ENCODE peak calls at places on chromosomes 2 and 18, in eight cellular contexts. One of them, this sample, is unnamed.

GRCh38 chr2:120765911-120766757 is 30.5 kb downstream of the GLI2 start:
- DNase-seq in HCT116: no peak
- DNase-seq in stimulated activated naive CD8-positive, alpha-beta T cell treated with anti-CD3 and anti-CD28 coated beads, Interleukin-15, Interleukin-2, amounts not matched to agents 100 U/mL and 50 U/mL, for 24 hours: no peak
- DNase-seq in ELR: peak
- DNase-seq in C1 segment of cervical spinal cord: no peak
- DNase-seq in esophagus squamous epithelium: no peak
- DNase-seq in mucosa of gallbladder: peak
- DNase-seq in neural progenitor cell: peak
- DNase-seq in this sample: no peak

GRCh38 chr2:73091696-73092095 is 20.2 kb upstream of the SFXN5 start:
- DNase-seq in HCT116: no peak
- DNase-seq in stimulated activated naive CD8-positive, alpha-beta T cell treated with anti-CD3 and anti-CD28 coated beads, Interleukin-15, Interleukin-2, amounts not matched to agents 100 U/mL and 50 U/mL, for 24 hours: no peak
- DNase-seq in ELR: no peak
- DNase-seq in C1 segment of cervical spinal cord: no peak
- DNase-seq in esophagus squamous epithelium: no peak
- DNase-seq in mucosa of gallbladder: no peak
- DNase-seq in neural progenitor cell: no peak
- DNase-seq in this sample: no peak

GRCh38 chr2:13046557-13047165 is 329.9 kb downstream of the TRIB2 start:
- DNase-seq in HCT116: peak
- DNase-seq in stimulated activated naive CD8-positive, alpha-beta T cell treated with anti-CD3 and anti-CD28 coated beads, Interleukin-15, Interleukin-2, amounts not matched to agents 100 U/mL and 50 U/mL, for 24 hours: no peak
- DNase-seq in ELR: peak
- DNase-seq in C1 segment of cervical spinal cord: no peak
- DNase-seq in esophagus squamous epithelium: no peak
- DNase-seq in mucosa of gallbladder: no peak
- DNase-seq in neural progenitor cell: no peak
- DNase-seq in this sample: no peak

GRCh38 chr18:70373062-70373519 is 84.2 kb downstream of the SOCS6 start:
- DNase-seq in HCT116: peak
- DNase-seq in stimulated activated naive CD8-positive, alpha-beta T cell treated with anti-CD3 and anti-CD28 coated beads, Interleukin-15, Interleukin-2, amounts not matched to agents 100 U/mL and 50 U/mL, for 24 hours: no peak
- DNase-seq in ELR: peak
- DNase-seq in C1 segment of cervical spinal cord: no peak
- DNase-seq in esophagus squamous epithelium: no peak
- DNase-seq in mucosa of gallbladder: no peak
- DNase-seq in neural progenitor cell: no peak
- DNase-seq in this sample: no peak

GRCh38 chr18:10201655-10202054 is 252.8 kb upstream of the APCDD1 start:
- DNase-seq in HCT116: no peak
- DNase-seq in stimulated activated naive CD8-positive, alpha-beta T cell treated with anti-CD3 and anti-CD28 coated beads, Interleukin-15, Interleukin-2, amounts not matched to agents 100 U/mL and 50 U/mL, for 24 hours: no peak
- DNase-seq in ELR: no peak
- DNase-seq in C1 segment of cervical spinal cord: no peak
- DNase-seq in esophagus squamous epithelium: no peak
- DNase-seq in mucosa of gallbladder: no peak
- DNase-seq in neural progenitor cell: no peak
- DNase-seq in this sample: no peak

GRCh38 chr2:218892693-218893348 is 12.2 kb downstream of the WNT10A start:
- DNase-seq in HCT116: peak
- DNase-seq in stimulated activated naive CD8-positive, alpha-beta T cell treated with anti-CD3 and anti-CD28 coated beads, Interleukin-15, Interleukin-2, amounts not matched to agents 100 U/mL and 50 U/mL, for 24 hours: peak
- DNase-seq in ELR: peak
- DNase-seq in C1 segment of cervical spinal cord: no peak
- DNase-seq in esophagus squamous epithelium: no peak
- DNase-seq in mucosa of gallbladder: peak
- DNase-seq in neural progenitor cell: peak
- DNase-seq in this sample: peak

GRCh38 chr2:212242739-212243138 is 295.9 kb downstream of the ERBB4 start:
- DNase-seq in HCT116: no peak
- DNase-seq in stimulated activated naive CD8-positive, alpha-beta T cell treated with anti-CD3 and anti-CD28 coated beads, Interleukin-15, Interleukin-2, amounts not matched to agents 100 U/mL and 50 U/mL, for 24 hours: no peak
- DNase-seq in ELR: no peak
- DNase-seq in C1 segment of cervical spinal cord: no peak
- DNase-seq in esophagus squamous epithelium: no peak
- DNase-seq in mucosa of gallbladder: no peak
- DNase-seq in neural progenitor cell: no peak
- DNase-seq in this sample: no peak

GRCh38 chr2:151791545-151791944 is 36.7 kb downstream of the ARL5A start:
- DNase-seq in HCT116: no peak
- DNase-seq in stimulated activated naive CD8-positive, alpha-beta T cell treated with anti-CD3 and anti-CD28 coated beads, Interleukin-15, Interleukin-2, amounts not matched to agents 100 U/mL and 50 U/mL, for 24 hours: no peak
- DNase-seq in ELR: no peak
- DNase-seq in C1 segment of cervical spinal cord: no peak
- DNase-seq in esophagus squamous epithelium: no peak
- DNase-seq in mucosa of gallbladder: no peak
- DNase-seq in neural progenitor cell: no peak
- DNase-seq in this sample: no peak

GRCh38 chr2:194700726-194701125 is 956.3 kb upstream of the SLC39A10 start:
- DNase-seq in HCT116: no peak
- DNase-seq in stimulated activated naive CD8-positive, alpha-beta T cell treated with anti-CD3 and anti-CD28 coated beads, Interleukin-15, Interleukin-2, amounts not matched to agents 100 U/mL and 50 U/mL, for 24 hours: no peak
- DNase-seq in ELR: no peak
- DNase-seq in C1 segment of cervical spinal cord: no peak
- DNase-seq in esophagus squamous epithelium: no peak
- DNase-seq in mucosa of gallbladder: no peak
- DNase-seq in neural progenitor cell: no peak
- DNase-seq in this sample: no peak

GRCh38 chr2:209411296-209411695 is 12.6 kb upstream of the MAP2 start:
- DNase-seq in HCT116: no peak
- DNase-seq in stimulated activated naive CD8-positive, alpha-beta T cell treated with anti-CD3 and anti-CD28 coated beads, Interleukin-15, Interleukin-2, amounts not matched to agents 100 U/mL and 50 U/mL, for 24 hours: no peak
- DNase-seq in ELR: no peak
- DNase-seq in C1 segment of cervical spinal cord: no peak
- DNase-seq in esophagus squamous epithelium: no peak
- DNase-seq in mucosa of gallbladder: no peak
- DNase-seq in neural progenitor cell: no peak
- DNase-seq in this sample: no peak